ENCODE peak calls at places on chromosomes 2 and 18, in four cellular contexts. C, E, O and N are unnamed samples.

GRCh38 chr2:240391111-240392051 is 44.1 kb upstream of the GPC1 start:
- DNase-seq in C (peak; percentile 2), E (no peak), O (no peak), N (no peak)

GRCh38 chr2:158391876-158392275 is 64.7 kb downstream of the CCDC148 start:
- DNase-seq in O (peak; percentile 52), C (no peak), E (peak; percentile 82), N (no peak)

GRCh38 chr18:13629841-13630747 is 96.3 kb downstream of the FAM210A start:
- DNase-seq in E (peak; percentile 38), C (peak; percentile 63), O (peak; percentile 62), N (no peak)

GRCh38 chr18:46754661-46755292 is 2.1 kb downstream of the ST8SIA5 start:
- DNase-seq in O (no peak), E (no peak), C (peak; percentile 38), N (no peak)

GRCh38 chr18:3710712-3711269 is 260.8 kb downstream of the TGIF1 start:
- DNase-seq in O (no peak), C (no peak), E (no peak), N (no peak)

GRCh38 chr2:13193900-13194299 is 477.2 kb downstream of the TRIB2 start:
- DNase-seq in C (no peak), O (peak; percentile 36), E (peak; percentile 40), N (no peak)

GRCh38 chr2:21656330-21657075 is 532.7 kb downstream of the TDRD15 start:
- DNase-seq in O (no peak), C (no peak), E (no peak), N (no peak)

GRCh38 chr2:207275779-207276178 is 110.0 kb upstream of the KLF7 start:
- DNase-seq in E (no peak), C (no peak), O (no peak), N (no peak)

GRCh38 chr2:39728941-39729351 is 50.1 kb downstream of the THUMPD2 start:
- DNase-seq in C (peak; percentile 39), O (peak; percentile 51), E (peak; percentile 55), N (no peak)

GRCh38 chr18:3624818-3625716 is 175.1 kb downstream of the TGIF1 start:
- DNase-seq in C (no peak), E (peak; percentile 90), O (peak; percentile 96), N (no peak)

GRCh38 chr2:40448476-40449079 is 3.3 kb downstream of the SLC8A1 start:
- DNase-seq in C (peak; percentile 26), E (peak; percentile 51), O (peak; percentile 23), N (no peak)

GRCh38 chr2:151520976-151521375 is 111.3 kb downstream of the RIF1 start:
- DNase-seq in E (no peak), O (no peak), C (no peak), N (no peak)

GRCh38 chr18:24841536-24841935 is 381.1 kb downstream of the HRH4 start:
- DNase-seq in E (no peak), C (no peak), O (no peak), N (no peak)

GRCh38 chr2:65326276-65326675 is 98.6 kb downstream of the ACTR2 start:
- DNase-seq in C (no peak), O (no peak), E (peak; percentile 53), N (no peak)

GRCh38 chr2:232103140-232103737 is 141.7 kb downstream of the DIS3L2 start:
- DNase-seq in E (peak; percentile 64), O (no peak), C (no peak), N (no peak)

GRCh38 chr2:104521247-104521646 is 332.7 kb upstream of the POU3F3 start:
- DNase-seq in C (no peak), E (no peak), O (no peak), N (no peak)
- TF ChIP-seq CTCF in C (no peak), E (no peak), O (no peak), N (no peak)

GRCh38 chr18:78526275-78526674 is 453.3 kb upstream of the SALL3 start:
- DNase-seq in O (no peak), C (no peak), E (no peak), N (no peak)

GRCh38 chr18:78527984-78528383 is 451.6 kb upstream of the SALL3 start:
- DNase-seq in O (no peak), E (no peak), C (no peak), N (no peak)

GRCh38 chr18:78528437-78529228 is 451.0 kb upstream of the SALL3 start:
- DNase-seq in O (no peak), E (no peak), C (no peak), N (no peak)

GRCh38 chr18:78525364-78526111 is 454.1 kb upstream of the SALL3 start:
- DNase-seq in E (no peak), C (no peak), O (peak; percentile 5), N (no peak)

DNA sequence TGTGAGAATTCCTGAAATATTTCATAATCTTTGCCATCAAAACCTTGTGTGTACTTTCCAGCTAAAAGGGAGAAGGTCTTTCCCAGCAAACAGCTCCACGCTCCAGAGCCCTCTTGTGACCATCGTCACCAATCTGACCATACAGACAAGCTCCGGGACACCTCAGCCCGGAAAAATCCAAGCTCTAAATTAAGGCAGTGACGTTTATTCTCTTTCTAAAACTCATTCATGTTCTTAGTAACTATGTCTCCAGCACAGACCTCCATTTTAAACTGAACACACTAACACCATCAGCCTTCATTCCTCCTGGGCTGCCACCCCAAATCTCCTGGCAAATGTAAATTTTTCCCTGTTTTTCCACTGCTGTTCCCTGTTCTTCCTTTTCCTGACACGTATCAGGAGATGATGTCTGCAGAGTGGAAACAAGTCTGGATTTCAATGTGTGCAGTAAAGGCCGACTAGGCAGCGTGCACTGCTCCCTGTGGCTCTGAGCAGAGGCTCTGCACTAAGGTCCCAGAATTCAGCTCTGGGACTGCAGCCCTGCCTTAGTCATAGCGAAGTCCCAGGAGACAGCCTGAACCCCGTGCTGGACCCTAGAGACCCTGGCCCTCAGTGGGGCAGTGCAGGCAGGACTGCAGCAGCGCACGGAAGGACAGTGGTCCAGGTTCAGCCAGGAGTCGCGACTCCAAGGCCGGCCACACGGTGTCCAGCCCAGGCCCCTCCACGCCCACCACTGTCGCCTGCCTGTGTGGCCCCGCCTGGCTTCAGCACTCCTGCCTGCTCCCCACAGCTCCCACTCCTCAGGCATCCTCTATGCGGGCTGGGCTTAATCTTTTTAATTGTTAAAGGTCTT is 452.5 kb upstream of the SALL3 start:
- DNase-seq in O (no peak), C (peak; percentile 37), E (no peak), N (no peak)
- TF ChIP-seq CTCF in O (no peak), C (peak; percentile 12), E (no peak), N (no peak)

DNA sequence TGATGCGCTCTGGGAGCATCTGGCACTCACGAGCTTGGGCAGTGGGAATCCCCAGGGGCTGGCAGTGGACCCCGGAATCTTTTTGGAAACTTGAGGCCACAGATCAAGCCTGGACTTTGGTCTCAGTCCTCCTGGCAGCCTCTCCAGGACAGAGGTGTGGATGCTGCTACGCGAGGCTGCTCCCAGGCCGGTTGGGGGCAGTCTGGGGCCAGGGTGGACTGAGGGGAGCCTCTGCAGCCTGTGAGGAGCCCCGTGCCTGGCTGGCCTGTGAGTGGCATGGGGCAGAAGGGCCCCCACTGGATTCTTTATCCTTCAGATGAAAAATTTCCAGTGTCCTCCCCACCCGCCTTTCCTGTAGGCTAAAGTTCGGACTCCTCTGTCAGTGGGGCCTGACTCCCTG is 12.7 kb upstream of the DES start:
- DNase-seq in E (no peak), O (no peak), C (no peak), N (no peak)
- TF ChIP-seq CTCF in E (no peak), O (peak; percentile 36), C (no peak), N (no peak)

GRCh38 chr2:148557844-148558436 is 86.6 kb upstream of the EPC2 start:
- DNase-seq in C (no peak), O (no peak), E (no peak), N (no peak)
- TF ChIP-seq CTCF in C (no peak), O (peak; percentile 46), E (no peak), N (no peak)

GRCh38 chr2:164840930-164841718 is 499 bp downstream of the COBLL1 start:
- DNase-seq in E (peak; percentile 78), O (peak; percentile 45), C (peak; percentile 79), N (peak; percentile 74)
- TF ChIP-seq CTCF in E (no peak), O (no peak), C (no peak), N (no peak)

GRCh38 chr2:195666113-195666712 is 9.2 kb downstream of the SLC39A10 start:
- DNase-seq in C (no peak), E (no peak), O (no peak), N (no peak)
- TF ChIP-seq CTCF in C (no peak), E (no peak), O (no peak), N (no peak)

DNA sequence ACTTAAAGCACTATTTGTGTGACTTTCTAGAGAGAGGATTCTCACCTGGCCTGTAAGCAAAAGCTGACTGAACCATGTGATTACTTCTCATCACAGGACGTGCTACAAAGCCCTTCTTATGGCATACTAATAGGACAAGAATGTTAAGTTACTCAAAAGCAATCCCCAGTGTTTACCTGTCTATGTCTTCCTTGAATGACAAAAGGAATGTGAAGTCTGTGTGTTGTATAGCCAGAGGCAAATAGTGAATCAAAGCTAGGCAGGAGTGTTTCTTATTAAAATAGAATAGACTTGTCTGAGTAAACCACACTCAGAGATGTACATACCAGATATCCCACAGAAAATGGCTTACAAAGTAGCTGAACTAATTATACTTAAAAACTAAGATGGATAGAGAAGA is 1465.4 kb downstream of the SUCLG1 start:
- DNase-seq in O (no peak), E (peak; percentile 98), C (no peak), N (no peak)
- TF ChIP-seq CTCF in O (no peak), E (no peak), C (no peak), N (no peak)